ENCODE peak calls at places on chromosome 5, in seven cellular contexts. Q is SK-N-SH, Y is T47D, X is HCT116, G is GM12878, P is K562, S is HepG2. L is an unnamed sample.

GRCh38 chr5:963310-963672 is 45.3 kb upstream of the NKD2 start:
- DNase-seq in G (no peak), S (no peak), X (no peak), Q (no peak), P (no peak), Y (no peak), L (no peak)

GRCh38 chr5:59241564-59241963 is 652.0 kb downstream of the PDE4D start:
- DNase-seq in S (no peak), G (no peak), Y (no peak), X (no peak), Q (no peak), P (no peak), L (no peak)

GRCh38 chr5:149175346-149176113 is 34.2 kb downstream of the ABLIM3 start:
- DNase-seq in Y (no peak), P (no peak), Q (no peak), G (no peak), X (no peak), S (no peak), L (no peak)

GRCh38 chr5:50962934-50963646 is 296.7 kb downstream of the PARP8 start:
- DNase-seq in G (no peak), Y (peak), S (peak), P (peak), Q (peak), X (peak), L (peak)

GRCh38 chr5:20305463-20305862 is 317.5 kb upstream of the CDH18 start:
- DNase-seq in Q (no peak), G (no peak), P (no peak), Y (no peak), S (no peak), X (no peak), L (no peak)

GRCh38 chr5:115815693-115816225 is 700 bp downstream of the CDO1 start:
- DNase-seq in P (no peak), X (no peak), S (no peak), Q (peak), G (no peak), Y (no peak), L (no peak)

GRCh38 chr5:138903113-138903789 is 28.1 kb upstream of the LRRTM2 start:
- DNase-seq in P (no peak), G (no peak), Y (no peak), Q (no peak), X (no peak), S (no peak), L (no peak)

GRCh38 chr5:139050432-139050831 is 147.7 kb downstream of the SIL1 start:
- DNase-seq in P (no peak), Y (no peak), Q (no peak), X (no peak), S (no peak), G (no peak), L (no peak)

GRCh38 chr5:111256128-111256527 is 31.9 kb downstream of the CAMK4 start:
- DNase-seq in X (no peak), S (no peak), Y (no peak), P (no peak), G (no peak), Q (no peak), L (no peak)

GRCh38 chr5:68946728-68947127 is 147.1 kb upstream of the SLC30A5 start:
- DNase-seq in Q (no peak), X (no peak), G (no peak), Y (no peak), S (no peak), P (no peak), L (no peak)

GRCh38 chr5:178580556-178580955 is 9.6 kb downstream of the COL23A1 start:
- DNase-seq in P (no peak), Y (no peak), S (no peak), G (no peak), Q (no peak), X (no peak), L (no peak)

GRCh38 chr5:52989781-52990530 is 804 bp downstream of the ITGA2 start:
- DNase-seq in P (no peak), Y (peak), G (no peak), X (peak), Q (peak), S (no peak), L (no peak)

GRCh38 chr5:175288048-175288621 is 155.8 kb downstream of the DRD1 start:
- DNase-seq in Q (no peak), S (no peak), P (no peak), Y (no peak), X (peak), G (no peak), L (no peak)

GRCh38 chr5:62268239-62268638 is 37.8 kb upstream of the KIF2A start:
- DNase-seq in X (peak), G (peak), P (no peak), Q (no peak), Y (peak), S (peak), L (no peak)

GRCh38 chr5:90483206-90483605 is 8.5 kb downstream of the POLR3G start:
- DNase-seq in G (no peak), S (no peak), Q (no peak), P (no peak), Y (no peak), X (no peak), L (no peak)

GRCh38 chr5:117302949-117303348 is 728.3 kb upstream of the SEMA6A start:
- DNase-seq in Y (no peak), S (no peak), P (no peak), X (no peak), Q (no peak), G (no peak), L (no peak)

GRCh38 chr5:140356878-140357730 is 2.9 kb upstream of the SLC4A9 start:
- DNase-seq in Y (no peak), G (no peak), S (no peak), P (no peak), Q (no peak), X (no peak), L (no peak)

GRCh38 chr5:179342577-179342976 is 2.7 kb downstream of the ADAMTS2 start:
- DNase-seq in G (no peak), Y (no peak), P (no peak), S (no peak), Q (peak), X (no peak), L (no peak)

GRCh38 chr5:103216137-103216536 is 42.4 kb upstream of the MACIR start:
- DNase-seq in X (no peak), G (no peak), Q (no peak), P (peak), S (no peak), Y (no peak), L (no peak)

GRCh38 chr5:83322273-83322924 is 149.1 kb upstream of the VCAN start:
- DNase-seq in Q (no peak), P (no peak), Y (no peak), X (no peak), S (no peak), G (no peak), L (no peak)

GRCh38 chr5:5371943-5372342 is 50.5 kb upstream of the ICE1 start:
- DNase-seq in S (no peak), X (no peak), Y (no peak), P (no peak), G (no peak), Q (no peak), L (no peak)

GRCh38 chr5:39947657-39948056 is 522.9 kb upstream of the DAB2 start:
- DNase-seq in G (no peak), S (no peak), P (no peak), X (no peak), Y (no peak), Q (no peak), L (no peak)

GRCh38 chr5:162325143-162325727 is 257.7 kb downstream of the GABRG2 start:
- DNase-seq in Q (no peak), P (no peak), X (no peak), S (no peak), G (no peak), Y (no peak), L (no peak)

GRCh38 chr5:88952344-88952743 is 69.4 kb upstream of the MEF2C start:
- DNase-seq in Y (no peak), S (no peak), P (peak), G (no peak), Q (no peak), X (peak), L (no peak)

GRCh38 chr5:168600409-168600808 is 21.2 kb upstream of the PANK3 start:
- DNase-seq in P (no peak), S (peak), Y (no peak), G (no peak), X (no peak), Q (peak), L (peak)

GRCh38 chr5:50823568-50823967 is 157.1 kb downstream of the PARP8 start:
- DNase-seq in G (no peak), S (no peak), Q (no peak), P (no peak), Y (no peak), X (no peak), L (no peak)

GRCh38 chr5:127513571-127513970 is 3.9 kb upstream of the PRRC1 start:
- DNase-seq in X (no peak), S (no peak), Y (no peak), G (no peak), P (no peak), Q (no peak), L (no peak)

GRCh38 chr5:43041131-43041668 is 1.1 kb upstream of the ANXA2R start:
- DNase-seq in X (no peak), Y (no peak), P (peak), S (no peak), Q (no peak), G (no peak), L (no peak)

GRCh38 chr5:25255128-25255527 is 610.4 kb upstream of the CDH10 start:
- DNase-seq in G (no peak), X (no peak), S (no peak), P (no peak), Y (peak), Q (no peak), L (no peak)

GRCh38 chr5:85604378-85604777 is 1013.4 kb upstream of the COX7C start:
- DNase-seq in S (no peak), Y (peak), Q (no peak), P (no peak), G (no peak), X (no peak), L (no peak)

GRCh38 chr5:135266975-135267374 is 132.1 kb downstream of the MACROH2A1 start:
- DNase-seq in Y (no peak), P (no peak), G (no peak), S (no peak), Q (no peak), X (no peak), L (no peak)

GRCh38 chr5:14816374-14816998 is 55.1 kb downstream of the ANKH start:
- DNase-seq in G (no peak), S (no peak), Y (no peak), P (no peak), Q (no peak), X (no peak), L (no peak)

GRCh38 chr5:76404694-76405306 is 1.7 kb downstream of the IQGAP2 start:
- DNase-seq in G (no peak), X (no peak), Y (no peak), P (peak), S (no peak), Q (no peak), L (no peak)

GRCh38 chr5:154485850-154486426 is 7.9 kb upstream of the HAND1 start:
- DNase-seq in P (no peak), G (no peak), Y (no peak), Q (peak), S (no peak), X (no peak), L (no peak)
- TF ChIP-seq JUND in P (no peak), G (no peak), Y (no peak), Q (no peak), S (no peak), X (no peak), L (no peak)

DNA sequence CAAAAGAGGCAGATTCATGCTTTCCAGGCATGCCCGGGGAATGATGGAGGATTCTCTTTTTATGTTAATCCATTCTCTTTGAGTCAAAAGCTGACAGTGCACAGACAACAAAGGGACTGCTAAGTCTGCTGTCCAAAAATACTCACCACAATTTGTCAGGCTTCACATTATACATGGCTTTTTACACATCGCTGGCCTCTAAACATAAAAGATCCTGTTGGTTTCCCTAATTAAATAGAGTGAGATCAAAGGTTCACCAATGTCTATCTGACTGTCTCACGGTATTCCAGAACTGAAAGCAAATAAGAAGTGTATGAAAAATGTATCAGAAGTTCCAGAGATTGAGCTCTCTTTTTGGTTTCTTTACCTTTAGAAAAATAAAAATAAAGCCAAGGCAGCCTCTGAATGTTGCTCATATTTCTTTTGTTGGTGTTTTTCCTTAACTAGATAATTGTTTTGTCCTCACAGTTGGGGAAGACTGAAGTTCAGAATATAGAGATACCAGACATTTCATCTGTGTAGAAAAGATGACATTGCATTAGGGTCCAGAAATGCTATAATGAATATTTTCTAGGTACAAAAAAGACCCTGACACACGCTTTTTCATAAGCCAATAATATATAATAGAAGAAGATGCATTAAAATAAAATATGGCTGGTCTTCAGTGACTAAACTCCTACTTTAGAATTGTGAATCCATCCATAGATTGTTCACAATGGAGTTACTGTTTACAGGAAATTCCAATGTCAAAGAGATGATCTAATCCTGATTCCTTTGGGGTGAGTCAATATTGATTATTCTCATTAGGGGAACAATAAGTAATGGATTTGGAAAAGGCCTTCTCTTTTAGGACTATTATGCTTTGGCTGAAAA is 688.2 kb upstream of the CDH6 start:
- DNase-seq in X (no peak), Y (no peak), P (no peak), S (peak), G (no peak), Q (no peak), L (no peak)
- TF ChIP-seq JUND in X (no peak), Y (no peak), P (no peak), S (peak), G (no peak), Q (peak), L (peak)

DNA sequence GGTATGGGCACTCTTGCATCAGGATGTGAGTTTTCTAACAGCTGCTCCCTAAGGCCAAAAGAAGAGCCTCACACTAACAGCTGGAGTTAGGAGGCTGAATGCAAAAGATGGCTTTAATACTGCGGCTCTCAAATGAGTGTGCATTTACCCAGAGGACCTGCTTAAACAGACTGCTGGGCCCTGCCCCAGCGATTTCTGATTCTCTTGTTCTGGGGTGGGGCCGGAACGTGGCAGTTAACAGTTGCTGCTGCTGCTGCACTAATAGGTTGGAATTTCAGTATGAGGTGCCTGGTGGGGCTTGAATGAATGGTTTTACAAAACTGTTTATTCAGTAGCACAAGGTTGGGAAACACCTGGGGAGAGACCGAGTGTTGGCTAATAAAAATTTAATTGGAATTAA is 26.1 kb downstream of the HMGCR start:
- DNase-seq in Q (no peak), Y (no peak), X (no peak), P (no peak), G (no peak), S (no peak), L (no peak)
- TF ChIP-seq JUND in Q (no peak), Y (no peak), X (no peak), P (no peak), G (no peak), S (no peak), L (no peak)

GRCh38 chr5:67454957-67455561 is 258.5 kb upstream of the CD180 start:
- DNase-seq in Y (no peak), X (no peak), P (no peak), S (no peak), Q (no peak), G (no peak), L (no peak)

GRCh38 chr5:67455987-67456386 is 259.4 kb upstream of the CD180 start:
- DNase-seq in G (no peak), P (no peak), Q (no peak), X (no peak), S (no peak), Y (no peak), L (no peak)

GRCh38 chr5:67447732-67448131 is 251.1 kb upstream of the CD180 start:
- DNase-seq in Y (no peak), P (no peak), Q (no peak), G (no peak), X (no peak), S (no peak), L (no peak)

GRCh38 chr5:67453526-67453925 is 256.9 kb upstream of the CD180 start:
- DNase-seq in Q (no peak), G (no peak), S (no peak), X (no peak), Y (no peak), P (no peak), L (no peak)

DNA sequence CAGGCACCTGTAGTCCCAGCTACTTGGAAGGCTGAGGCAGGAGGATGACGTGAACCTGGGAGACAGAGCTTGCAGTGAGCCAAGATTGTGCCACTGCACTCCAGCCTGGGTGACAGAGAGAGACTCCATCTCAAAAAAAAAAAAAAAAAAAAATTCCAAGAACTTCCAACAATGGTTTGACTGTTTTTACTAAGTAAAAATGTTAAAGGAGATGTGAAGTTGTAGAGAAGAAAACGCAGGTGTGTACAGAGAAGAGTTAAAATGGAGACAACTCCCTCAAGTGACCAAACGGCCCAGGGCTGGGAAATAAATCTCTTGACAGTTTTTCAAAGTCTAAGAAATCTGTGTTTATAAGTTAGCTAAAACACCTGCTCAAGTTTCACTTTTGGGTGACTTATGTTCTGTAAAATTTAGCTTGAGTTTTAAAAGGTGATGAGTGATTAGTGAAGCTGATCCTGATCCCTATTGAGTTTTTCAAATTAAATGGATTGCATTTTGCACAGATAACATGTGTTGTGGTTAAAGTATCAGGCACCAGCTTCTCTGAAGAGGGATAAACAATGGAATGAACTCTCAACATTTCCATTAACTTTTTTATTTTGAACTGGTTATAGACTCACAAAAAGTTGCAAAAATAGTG is 255.2 kb upstream of the CD180 start:
- DNase-seq in Y (no peak), P (no peak), X (no peak), S (no peak), G (no peak), Q (no peak), L (no peak)
- TF ChIP-seq JUND in Y (no peak), P (no peak), X (no peak), S (no peak), G (no peak), Q (no peak), L (no peak)

DNA sequence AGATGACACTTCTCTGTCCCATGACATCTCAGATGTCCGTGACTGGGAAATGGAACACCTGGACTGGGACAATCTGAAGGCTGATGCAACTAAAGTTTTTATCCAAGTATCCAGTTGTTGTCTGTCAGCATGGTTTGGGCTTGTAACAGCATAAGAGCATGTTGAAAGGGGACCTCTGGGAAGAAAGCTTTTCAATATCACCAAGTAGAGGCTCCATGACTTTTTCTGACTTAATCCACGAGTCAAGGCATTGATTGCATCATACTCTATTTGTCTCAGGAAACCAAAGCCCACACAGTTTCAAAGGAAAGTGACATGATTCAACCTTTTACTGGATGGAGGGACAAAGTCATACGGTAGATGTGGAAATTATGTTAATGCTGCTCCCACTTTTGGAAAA is 807.8 kb downstream of the MTRR start:
- DNase-seq in S (no peak), G (no peak), Y (no peak), P (no peak), Q (no peak), X (no peak), L (no peak)
- TF ChIP-seq JUND in S (no peak), G (no peak), Y (no peak), P (no peak), Q (no peak), X (no peak), L (no peak)

DNA sequence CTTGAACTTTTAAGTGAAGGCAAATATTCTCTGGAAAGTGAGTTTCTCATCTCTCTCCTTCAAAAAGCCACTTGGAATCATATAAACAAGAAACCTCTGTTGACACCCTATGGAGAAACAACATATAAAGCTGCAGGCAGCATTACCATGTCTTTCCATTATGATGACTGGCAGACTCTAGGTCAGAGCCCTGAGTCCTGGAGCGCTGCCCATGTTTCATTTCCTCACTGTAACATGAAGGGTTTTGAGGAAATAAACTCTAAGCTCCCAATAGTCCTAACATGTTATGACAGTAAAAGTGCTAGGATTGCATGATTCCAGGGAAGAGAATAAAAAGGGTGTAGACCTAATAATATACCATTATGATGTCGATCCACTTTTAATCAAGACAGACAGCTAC is 220.6 kb downstream of the CTNND2 start:
- DNase-seq in G (no peak), Q (no peak), X (no peak), S (no peak), P (no peak), Y (no peak), L (no peak)
- TF ChIP-seq JUND in G (no peak), Q (no peak), X (no peak), S (no peak), P (no peak), Y (no peak), L (no peak)

DNA sequence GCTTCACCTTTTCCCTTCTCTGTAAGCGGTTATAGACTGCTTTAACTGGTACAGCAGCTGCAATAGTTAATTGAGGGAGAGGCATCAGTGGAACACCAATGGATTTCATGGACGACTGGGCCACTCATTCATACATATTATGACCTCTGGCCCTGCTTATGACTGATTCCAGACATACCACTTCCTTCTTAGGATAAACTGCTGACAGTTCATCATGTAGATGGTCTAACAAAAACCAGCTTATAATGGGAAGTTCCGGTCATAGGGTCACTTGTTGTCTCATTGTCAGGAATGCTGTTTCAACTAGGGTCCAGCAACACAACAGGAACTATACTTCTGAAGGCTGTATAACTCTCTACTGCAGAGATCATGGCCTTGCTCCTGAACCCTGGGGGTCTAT is 265.2 kb upstream of the RASA1 start:
- DNase-seq in Y (no peak), X (no peak), S (no peak), Q (no peak), G (no peak), P (no peak), L (no peak)
- TF ChIP-seq JUND in Y (no peak), X (no peak), S (no peak), Q (no peak), G (no peak), P (no peak), L (no peak)

L was measured in H1.